ENCODE peak calls at places on chromosome 5, in six cellular contexts. X is activated T-helper 1 cell treated with Interleukin-2 at 50 U/mL for 16 hours, J is HEK293T, H is small intestine, Z is psoas muscle, L is cardiac fibroblast. B is an unnamed sample.

GRCh38 chr5:3394877-3395599 is 200.6 kb upstream of the IRX1 start:
- DNase-seq in J (no peak), H (no peak), L (no peak), X (no peak), Z (no peak), B (no peak)

GRCh38 chr5:103505581-103506305 is 56.8 kb downstream of the NUDT12 start:
- DNase-seq in J (no peak), X (no peak), H (no peak), L (peak; percentile 95), Z (no peak), B (peak; percentile 72)

GRCh38 chr5:61330341-61330878 is 1.6 kb upstream of the ZSWIM6 start:
- DNase-seq in Z (peak; percentile 24), J (peak; percentile 28), L (peak; percentile 60), H (peak; percentile 68), X (no peak), B (peak; percentile 51)

GRCh38 chr5:79800979-79801827 is 111.6 kb downstream of the CMYA5 start:
- DNase-seq in L (no peak), J (no peak), X (no peak), Z (no peak), H (peak; percentile 20), B (no peak)

GRCh38 chr5:148740966-148741742 is 85.3 kb upstream of the ADRB2 start:
- DNase-seq in Z (no peak), H (peak; percentile 63), J (peak; percentile 27), L (peak; percentile 83), X (no peak), B (peak; percentile 79)

GRCh38 chr5:138336952-138337684 is 948 bp upstream of the FAM53C start:
- DNase-seq in J (peak; percentile 74), H (no peak), X (no peak), Z (peak; percentile 80), L (peak; percentile 88), B (no peak)

GRCh38 chr5:164013077-164013670 is 507.8 kb downstream of the MAT2B start:
- DNase-seq in L (peak; percentile 91), H (peak; percentile 74), J (peak; percentile 60), X (no peak), Z (peak; percentile 8), B (peak; percentile 43)

GRCh38 chr5:66443462-66444130 is 152.6 kb upstream of the MAST4 start:
- DNase-seq in J (no peak), H (no peak), X (no peak), L (peak; percentile 64), Z (no peak), B (no peak)

GRCh38 chr5:108919591-108920326 is 172.1 kb downstream of the FER start:
- DNase-seq in X (no peak), Z (no peak), J (no peak), L (peak; percentile 18), H (no peak), B (no peak)

GRCh38 chr5:67209141-67209771 is 12.7 kb upstream of the CD180 start:
- DNase-seq in J (peak; percentile 79), L (peak; percentile 86), H (peak; percentile 77), X (peak; percentile 25), Z (no peak), B (peak; percentile 64)

GRCh38 chr5:41772071-41772470 is 98.2 kb downstream of the OXCT1 start:
- DNase-seq in X (no peak), Z (no peak), L (no peak), J (no peak), H (no peak), B (no peak)

GRCh38 chr5:111589320-111589719 is 77.0 kb upstream of the STARD4 start:
- DNase-seq in L (no peak), J (no peak), H (no peak), Z (no peak), X (no peak), B (no peak)

GRCh38 chr5:116702776-116703175 is 128.2 kb upstream of the SEMA6A start:
- DNase-seq in L (no peak), J (no peak), X (no peak), Z (no peak), H (no peak), B (no peak)

GRCh38 chr5:52787600-52788504 is at the start of the genes ITGA1 and PELO:
- DNase-seq in Z (peak; percentile 79), J (peak; percentile 65), H (peak; percentile 83), L (peak; percentile 84), X (peak; percentile 15), B (peak; percentile 79)

GRCh38 chr5:158943569-158943968 is 156.1 kb downstream of the EBF1 start:
- DNase-seq in J (no peak), L (peak; percentile 11), Z (no peak), X (no peak), H (no peak), B (no peak)

GRCh38 chr5:3844266-3844665 is 248.6 kb downstream of the IRX1 start:
- DNase-seq in L (no peak), H (no peak), J (no peak), Z (no peak), X (no peak), B (no peak)

GRCh38 chr5:54895816-54896341 is 89.5 kb downstream of the ESM1 start:
- DNase-seq in X (no peak), Z (no peak), J (peak; percentile 34), H (peak; percentile 27), L (peak; percentile 69), B (peak; percentile 42)

GRCh38 chr5:180950291-180950949 is 38.2 kb upstream of the BTNL3 start:
- DNase-seq in Z (no peak), H (no peak), J (no peak), L (peak; percentile 30), X (no peak), B (no peak)

GRCh38 chr5:160315968-160316367 is 3.6 kb upstream of the CCNJL start:
- DNase-seq in X (no peak), H (peak; percentile 80), Z (no peak), L (peak; percentile 66), J (no peak), B (no peak)

GRCh38 chr5:154191467-154192261 is 1.1 kb downstream of the GALNT10 start:
- DNase-seq in Z (no peak), H (no peak), J (no peak), L (peak; percentile 55), X (no peak), B (peak; percentile 60)

GRCh38 chr5:143749581-143750204 is 62.3 kb upstream of the HMHB1 start:
- DNase-seq in L (no peak), H (peak; percentile 13), X (no peak), J (no peak), Z (no peak), B (peak; percentile 33)

GRCh38 chr5:164000241-164000640 is 494.8 kb downstream of the MAT2B start:
- DNase-seq in J (no peak), Z (no peak), H (no peak), L (no peak), X (no peak), B (no peak)